ENCODE peak calls at places on chromosomes 7 and 10, in seven cellular contexts. One of them, this sample, is unnamed.

GRCh38 chr7:24882989-24883631 is 96.9 kb downstream of the OSBPL3 start:
- DNase-seq in H9: no peak
- DNase-seq in IMR-90: peak; percentile 82
- DNase-seq in trophoblast cell: no peak
- DNase-seq in neuronal stem cell: no peak
- DNase-seq in mesendoderm: no peak
- DNase-seq in mesenchymal stem cell: peak; percentile 45
- DNase-seq in this sample: no peak

GRCh38 chr7:119482209-119482608 is 790.8 kb upstream of the KCND2 start:
- DNase-seq in neuronal stem cell: peak; percentile 17
- DNase-seq in trophoblast cell: peak; percentile 31
- DNase-seq in IMR-90: no peak
- DNase-seq in mesenchymal stem cell: peak; percentile 42
- DNase-seq in H9: peak; percentile 77
- DNase-seq in mesendoderm: peak; percentile 82
- DNase-seq in this sample: peak; percentile 57

GRCh38 chr7:14457567-14458453 is 444.7 kb downstream of the DGKB start:
- DNase-seq in mesenchymal stem cell: peak; percentile 77
- DNase-seq in mesendoderm: peak; percentile 78
- DNase-seq in trophoblast cell: peak; percentile 85
- DNase-seq in IMR-90: peak; percentile 82
- DNase-seq in neuronal stem cell: peak; percentile 77
- DNase-seq in H9: peak; percentile 55
- DNase-seq in this sample: peak; percentile 61

GRCh38 chr10:125742465-125742864 is 23.0 kb downstream of the EDRF1 start:
- DNase-seq in neuronal stem cell: no peak
- DNase-seq in mesendoderm: no peak
- DNase-seq in IMR-90: no peak
- DNase-seq in mesenchymal stem cell: peak; percentile 7
- DNase-seq in trophoblast cell: peak; percentile 2
- DNase-seq in H9: no peak
- DNase-seq in this sample: no peak

GRCh38 chr7:19378340-19378704 is 233.1 kb upstream of the FERD3L start:
- DNase-seq in IMR-90: no peak
- DNase-seq in H9: no peak
- DNase-seq in trophoblast cell: no peak
- DNase-seq in neuronal stem cell: no peak
- DNase-seq in mesendoderm: no peak
- DNase-seq in mesenchymal stem cell: no peak
- DNase-seq in this sample: no peak

GRCh38 chr7:1539346-1540321 is 9.1 kb downstream of the MAFK start:
- DNase-seq in mesendoderm: no peak
- DNase-seq in mesenchymal stem cell: peak; percentile 42
- DNase-seq in IMR-90: peak; percentile 46
- DNase-seq in H9: peak; percentile 27
- DNase-seq in neuronal stem cell: no peak
- DNase-seq in trophoblast cell: peak; percentile 63
- DNase-seq in this sample: no peak

GRCh38 chr10:85319826-85320225 is 991.4 kb downstream of the CCSER2 start:
- DNase-seq in H9: no peak
- DNase-seq in mesendoderm: peak; percentile 70
- DNase-seq in mesenchymal stem cell: no peak
- DNase-seq in IMR-90: no peak
- DNase-seq in trophoblast cell: no peak
- DNase-seq in neuronal stem cell: no peak
- DNase-seq in this sample: no peak

GRCh38 chr7:43758029-43758860 is at the start of gene BLVRA:
- DNase-seq in mesendoderm: no peak
- DNase-seq in H9: peak; percentile 70
- DNase-seq in neuronal stem cell: peak; percentile 61
- DNase-seq in trophoblast cell: peak; percentile 15
- DNase-seq in IMR-90: peak; percentile 18
- DNase-seq in mesenchymal stem cell: peak; percentile 65
- DNase-seq in this sample: peak; percentile 85

GRCh38 chr7:24381919-24382505 is 98.0 kb downstream of the NPY start:
- DNase-seq in trophoblast cell: peak; percentile 52
- DNase-seq in mesendoderm: peak; percentile 53
- DNase-seq in IMR-90: no peak
- DNase-seq in mesenchymal stem cell: peak; percentile 49
- DNase-seq in H9: no peak
- DNase-seq in neuronal stem cell: no peak
- DNase-seq in this sample: no peak

GRCh38 chr7:35418716-35419425 is 165.0 kb upstream of the TBX20 start:
- DNase-seq in mesendoderm: no peak
- DNase-seq in trophoblast cell: no peak
- DNase-seq in H9: no peak
- DNase-seq in mesenchymal stem cell: no peak
- DNase-seq in neuronal stem cell: no peak
- DNase-seq in IMR-90: no peak
- DNase-seq in this sample: no peak

GRCh38 chr7:68176974-68177373 is 1180.3 kb downstream of the TYW1 start:
- DNase-seq in H9: peak; percentile 81
- DNase-seq in mesendoderm: peak; percentile 93
- DNase-seq in neuronal stem cell: peak; percentile 67
- DNase-seq in trophoblast cell: peak; percentile 74
- DNase-seq in mesenchymal stem cell: peak; percentile 1
- DNase-seq in IMR-90: peak; percentile 18
- DNase-seq in this sample: peak; percentile 69

GRCh38 chr7:33472348-33473025 is 343.1 kb downstream of the BBS9 start:
- DNase-seq in neuronal stem cell: no peak
- DNase-seq in trophoblast cell: peak; percentile 1
- DNase-seq in mesendoderm: no peak
- DNase-seq in mesenchymal stem cell: no peak
- DNase-seq in H9: no peak
- DNase-seq in IMR-90: no peak
- DNase-seq in this sample: no peak

GRCh38 chr10:48697091-48697490 is 12.4 kb downstream of the WDFY4 start:
- DNase-seq in mesenchymal stem cell: no peak
- DNase-seq in trophoblast cell: no peak
- DNase-seq in IMR-90: no peak
- DNase-seq in neuronal stem cell: no peak
- DNase-seq in H9: no peak
- DNase-seq in mesendoderm: no peak
- DNase-seq in this sample: no peak

GRCh38 chr10:12534824-12535223 is 185.5 kb downstream of the CAMK1D start:
- DNase-seq in H9: no peak
- DNase-seq in neuronal stem cell: no peak
- DNase-seq in mesendoderm: peak; percentile 70
- DNase-seq in mesenchymal stem cell: peak; percentile 58
- DNase-seq in IMR-90: peak; percentile 35
- DNase-seq in trophoblast cell: peak; percentile 92
- DNase-seq in this sample: peak; percentile 33

GRCh38 chr10:14667270-14667669 is 107.4 kb downstream of the FAM107B start:
- DNase-seq in mesenchymal stem cell: peak; percentile 32
- DNase-seq in H9: no peak
- DNase-seq in mesendoderm: no peak
- DNase-seq in neuronal stem cell: no peak
- DNase-seq in IMR-90: no peak
- DNase-seq in trophoblast cell: no peak
- DNase-seq in this sample: no peak

GRCh38 chr10:79402625-79402946 is 42.8 kb downstream of the ZCCHC24 start:
- DNase-seq in H9: no peak
- DNase-seq in mesendoderm: no peak
- DNase-seq in neuronal stem cell: no peak
- DNase-seq in IMR-90: no peak
- DNase-seq in mesenchymal stem cell: no peak
- DNase-seq in trophoblast cell: no peak
- DNase-seq in this sample: no peak

GRCh38 chr10:22534849-22535604 is 179.4 kb downstream of the PIP4K2A start:
- DNase-seq in IMR-90: peak; percentile 57
- DNase-seq in trophoblast cell: no peak
- DNase-seq in mesendoderm: no peak
- DNase-seq in neuronal stem cell: no peak
- DNase-seq in mesenchymal stem cell: peak; percentile 65
- DNase-seq in H9: no peak
- DNase-seq in this sample: no peak

GRCh38 chr7:50805425-50806130 is 22.9 kb upstream of the GRB10 start:
- DNase-seq in neuronal stem cell: no peak
- DNase-seq in IMR-90: no peak
- DNase-seq in mesendoderm: no peak
- DNase-seq in H9: no peak
- DNase-seq in mesenchymal stem cell: no peak
- DNase-seq in trophoblast cell: no peak
- DNase-seq in this sample: no peak

GRCh38 chr7:154785898-154786297 is 217.0 kb downstream of the PAXIP1 start:
- DNase-seq in mesenchymal stem cell: no peak
- DNase-seq in IMR-90: no peak
- DNase-seq in H9: no peak
- DNase-seq in trophoblast cell: no peak
- DNase-seq in neuronal stem cell: no peak
- DNase-seq in mesendoderm: no peak
- DNase-seq in this sample: no peak

GRCh38 chr7:30646154-30646553 is 36.1 kb downstream of the CRHR2 start:
- DNase-seq in neuronal stem cell: no peak
- DNase-seq in mesendoderm: no peak
- DNase-seq in mesenchymal stem cell: no peak
- DNase-seq in trophoblast cell: no peak
- DNase-seq in IMR-90: no peak
- DNase-seq in H9: no peak
- DNase-seq in this sample: no peak

GRCh38 chr10:80266513-80266863 is 23.0 kb downstream of the MAT1A start:
- DNase-seq in H9: no peak
- DNase-seq in mesendoderm: no peak
- DNase-seq in neuronal stem cell: no peak
- DNase-seq in IMR-90: no peak
- DNase-seq in mesenchymal stem cell: no peak
- DNase-seq in trophoblast cell: no peak
- DNase-seq in this sample: no peak

GRCh38 chr7:127900116-127900515 is 131.1 kb downstream of the LRRC4 start:
- DNase-seq in IMR-90: no peak
- DNase-seq in trophoblast cell: peak; percentile 77
- DNase-seq in neuronal stem cell: no peak
- DNase-seq in mesenchymal stem cell: no peak
- DNase-seq in mesendoderm: no peak
- DNase-seq in H9: no peak
- DNase-seq in this sample: no peak

DNA sequence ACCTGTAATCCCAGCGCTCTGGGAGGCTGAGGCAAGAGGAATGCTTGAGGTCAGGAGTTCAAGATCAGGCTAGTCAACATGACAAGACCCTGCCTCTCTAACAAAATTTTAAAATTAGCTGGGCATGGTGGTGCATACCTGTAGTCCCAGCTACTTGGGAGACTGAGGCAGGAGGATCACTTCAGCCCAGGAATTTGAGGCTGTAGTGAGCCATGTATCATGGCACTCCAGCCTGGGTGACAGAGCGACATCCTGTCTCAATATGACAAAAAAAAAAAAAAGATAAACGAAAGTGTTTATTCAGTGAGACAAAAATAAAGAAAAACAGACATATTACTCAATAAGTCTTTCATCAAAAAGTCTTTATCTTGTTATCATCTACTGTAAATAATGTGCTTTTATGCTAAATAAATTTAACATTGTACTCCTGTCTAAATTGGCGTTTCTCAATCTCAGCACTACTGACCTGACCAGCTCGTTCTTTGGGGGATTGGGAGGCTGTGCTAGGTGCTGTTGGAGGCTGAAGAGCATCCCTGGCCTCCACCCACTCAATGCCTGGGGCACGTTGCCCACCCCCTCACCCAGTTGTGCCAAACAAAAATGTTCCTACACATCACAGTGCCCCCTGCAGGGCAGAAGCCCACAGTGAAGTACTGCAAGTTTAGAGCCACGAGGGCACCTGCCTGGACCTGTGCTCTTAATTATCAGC is 57.7 kb downstream of the NCAPG2 start:
- DNase-seq in H9: peak; percentile 61
- DNase-seq in mesendoderm: peak; percentile 45
- DNase-seq in IMR-90: no peak
- DNase-seq in trophoblast cell: no peak
- DNase-seq in neuronal stem cell: no peak
- DNase-seq in mesenchymal stem cell: no peak
- DNase-seq in this sample: peak; percentile 77
- H3K23ac ChIP-seq in H9: no peak overlapping the region
- H3K23ac ChIP-seq in mesendoderm: no peak overlapping the region
- H3K23ac ChIP-seq in IMR-90: no peak overlapping the region
- H3K23ac ChIP-seq in trophoblast cell: no peak overlapping the region
- H3K23ac ChIP-seq in neuronal stem cell: no peak overlapping the region
- H3K23ac ChIP-seq in mesenchymal stem cell: no peak overlapping the region
- H3K23ac ChIP-seq in this sample: no peak overlapping the region

DNA sequence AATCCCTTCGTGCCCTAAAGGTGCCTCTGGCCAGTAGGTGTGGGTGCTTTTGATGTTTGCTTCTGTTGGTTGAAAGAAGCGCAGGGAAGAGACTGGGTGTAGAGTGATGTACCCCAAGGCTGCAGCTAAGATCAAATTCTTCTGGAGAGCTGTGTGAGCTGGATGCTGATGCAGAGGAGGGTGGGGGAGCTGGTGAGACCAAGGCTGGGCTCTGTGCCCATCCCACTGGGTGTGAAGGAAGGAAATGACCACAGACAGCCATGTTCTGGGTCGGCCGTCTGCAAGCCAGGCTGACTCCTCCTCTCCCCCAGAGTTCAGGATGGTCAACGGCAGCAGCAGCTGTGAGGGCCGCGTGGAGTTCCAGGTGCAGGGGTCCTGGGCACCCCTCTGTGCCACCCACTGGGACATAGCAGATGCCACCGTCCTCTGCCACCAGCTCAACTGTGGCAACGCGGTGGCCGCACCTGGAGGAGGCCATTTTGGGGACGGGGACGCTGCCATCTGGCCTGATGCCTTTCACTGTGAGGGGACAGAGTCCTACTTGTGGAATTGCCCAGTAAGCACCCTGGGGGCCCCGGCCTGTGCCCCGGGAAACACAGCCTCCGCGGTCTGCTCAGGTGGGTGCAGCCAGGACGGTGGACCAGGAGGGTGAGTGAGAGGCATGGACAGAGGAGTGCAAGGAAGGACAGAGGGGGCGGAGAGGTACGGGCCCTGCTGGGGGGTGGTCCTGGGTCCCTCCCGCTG is 5.1 kb downstream of the SCART1 start:
- DNase-seq in neuronal stem cell: no peak
- DNase-seq in H9: no peak
- DNase-seq in mesendoderm: no peak
- DNase-seq in mesenchymal stem cell: no peak
- DNase-seq in trophoblast cell: no peak
- DNase-seq in IMR-90: peak; percentile 8
- DNase-seq in this sample: no peak
- H3K23ac ChIP-seq in neuronal stem cell: peak overlapping the region; percentile 43
- H3K23ac ChIP-seq in H9: no peak overlapping the region
- H3K23ac ChIP-seq in mesendoderm: no peak overlapping the region
- H3K23ac ChIP-seq in mesenchymal stem cell: no peak overlapping the region
- H3K23ac ChIP-seq in trophoblast cell: no peak overlapping the region
- H3K23ac ChIP-seq in IMR-90: no peak overlapping the region
- H3K23ac ChIP-seq in this sample: no peak overlapping the region

GRCh38 chr7:71131256-71131752 is 640 bp upstream of the GALNT17 start:
- DNase-seq in mesendoderm: peak; percentile 87
- DNase-seq in H9: peak; percentile 71
- DNase-seq in neuronal stem cell: peak; percentile 79
- DNase-seq in mesenchymal stem cell: no peak
- DNase-seq in IMR-90: no peak
- DNase-seq in trophoblast cell: no peak
- DNase-seq in this sample: peak; percentile 87
- H3K23ac ChIP-seq in mesendoderm: peak overlapping the region; percentile 57
- H3K23ac ChIP-seq in H9: no peak overlapping the region
- H3K23ac ChIP-seq in neuronal stem cell: peak overlapping the region; percentile 78
- H3K23ac ChIP-seq in mesenchymal stem cell: no peak overlapping the region
- H3K23ac ChIP-seq in IMR-90: no peak overlapping the region
- H3K23ac ChIP-seq in trophoblast cell: no peak overlapping the region
- H3K23ac ChIP-seq in this sample: no peak overlapping the region

DNA sequence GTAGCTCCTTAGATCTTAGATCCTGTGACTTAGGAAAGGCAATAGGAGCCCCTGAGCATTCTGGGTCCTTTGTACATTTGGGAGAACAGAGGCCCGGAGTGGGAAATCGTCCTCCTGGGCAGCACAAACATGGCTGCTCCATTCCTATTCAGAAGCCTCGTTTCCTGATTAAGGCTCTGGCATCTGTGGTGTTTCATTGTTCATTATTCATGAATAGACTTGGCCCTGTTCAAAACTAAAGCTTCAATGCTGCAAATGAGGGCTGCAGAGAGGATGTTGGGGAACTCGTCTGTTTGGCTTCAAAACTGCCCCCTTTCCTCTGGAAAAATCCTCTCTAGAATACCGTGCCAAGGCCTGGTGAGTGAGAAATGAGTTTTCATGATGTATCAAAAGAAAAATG is 3.4 kb upstream of the HTRA1 start:
- DNase-seq in mesenchymal stem cell: no peak
- DNase-seq in mesendoderm: no peak
- DNase-seq in neuronal stem cell: no peak
- DNase-seq in trophoblast cell: no peak
- DNase-seq in H9: no peak
- DNase-seq in IMR-90: no peak
- DNase-seq in this sample: no peak
- H3K23ac ChIP-seq in mesenchymal stem cell: no peak overlapping the region
- H3K23ac ChIP-seq in mesendoderm: no peak overlapping the region
- H3K23ac ChIP-seq in neuronal stem cell: no peak overlapping the region
- H3K23ac ChIP-seq in trophoblast cell: no peak overlapping the region
- H3K23ac ChIP-seq in H9: no peak overlapping the region
- H3K23ac ChIP-seq in IMR-90: no peak overlapping the region
- H3K23ac ChIP-seq in this sample: no peak overlapping the region

This sample was measured in H1.